ENCODE peak calls at places on chromosomes 16 and 17, in six cellular contexts. S is H9, A is neuronal stem cell, H is IMR-90, N is trophoblast cell, T is H1. X is an unnamed sample.

GRCh38 chr17:33498069-33498468 is 205.0 kb upstream of the ASIC2 start:
- DNase-seq in A (no peak), S (no peak), T (no peak), N (no peak), H (no peak), X (peak; percentile 74)

GRCh38 chr17:29116652-29117439 is 63.4 kb downstream of the MYO18A start:
- DNase-seq in H (peak; percentile 47), S (peak; percentile 93), N (peak; percentile 56), A (peak; percentile 69), T (peak; percentile 57), X (peak; percentile 52)

GRCh38 chr16:81784042-81784785 is 5.1 kb downstream of the PLCG2 start:
- DNase-seq in A (no peak), N (no peak), S (no peak), H (no peak), T (no peak), X (no peak)

GRCh38 chr17:15232517-15232915 is 32.6 kb downstream of the PMP22 start:
- DNase-seq in H (no peak), A (no peak), N (peak; percentile 10), T (no peak), S (no peak), X (no peak)

GRCh38 chr17:8630227-8630801 is at the start of gene MYH10:
- DNase-seq in H (no peak), A (no peak), T (no peak), N (no peak), S (no peak), X (no peak)

GRCh38 chr17:68425979-68426378 is 31.3 kb downstream of the WIPI1 start:
- DNase-seq in A (no peak), T (no peak), S (no peak), H (no peak), N (no peak), X (no peak)

GRCh38 chr17:7133424-7133823 is 18.8 kb upstream of the ASGR2 start:
- DNase-seq in H (no peak), S (peak; percentile 89), T (no peak), A (peak; percentile 43), N (no peak), X (peak; percentile 32)

GRCh38 chr17:36691606-36692005 is 90.2 kb downstream of the MRM1 start:
- DNase-seq in N (no peak), H (no peak), A (no peak), S (no peak), T (no peak), X (no peak)

GRCh38 chr17:72005332-72006163 is 115.3 kb upstream of the SOX9 start:
- DNase-seq in T (no peak), A (no peak), S (no peak), N (no peak), H (no peak), X (no peak)

DNA sequence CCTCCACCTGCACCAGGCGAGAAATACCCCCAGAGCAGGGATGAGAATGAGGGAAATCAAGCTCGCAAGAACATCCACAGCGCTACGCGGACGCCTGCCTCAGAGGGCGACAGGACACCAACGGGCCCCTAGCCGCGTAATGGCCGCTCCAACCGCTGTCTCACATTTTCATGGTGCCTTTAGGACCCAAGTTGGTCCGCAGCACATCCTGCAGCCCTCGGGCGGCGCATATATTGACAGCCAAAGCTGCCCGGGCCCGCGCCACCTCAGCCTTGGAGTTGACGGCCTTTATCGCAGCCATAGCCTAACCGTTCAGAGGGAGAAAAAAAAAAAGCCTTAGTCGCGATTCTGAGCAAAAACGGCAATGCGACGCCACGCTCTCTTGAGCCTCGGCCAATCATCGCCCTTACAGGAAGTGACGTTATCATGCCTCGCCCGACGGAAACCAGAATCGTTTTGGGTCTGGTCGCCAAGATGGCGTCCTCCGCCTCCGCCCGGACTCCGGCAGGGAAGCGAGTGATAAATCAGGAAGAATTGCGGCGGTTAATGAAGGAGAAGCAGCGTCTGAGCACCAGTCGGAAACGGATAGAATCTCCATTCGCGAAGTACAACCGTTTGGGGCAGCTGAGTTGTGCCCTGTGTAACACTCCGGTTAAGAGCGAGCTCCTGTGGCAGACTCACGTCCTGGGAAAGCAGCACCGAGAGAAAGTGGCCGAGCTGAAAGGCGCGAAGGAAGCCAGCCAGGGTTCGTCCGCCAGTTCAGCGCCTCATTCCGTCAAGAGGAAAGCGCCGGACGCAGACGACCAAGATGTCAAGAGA is at the start of the genes CCT6B and ZNF830:
- DNase-seq in T (peak; percentile 79), H (peak; percentile 95), A (peak; percentile 94), N (peak; percentile 95), S (peak; percentile 95), X (peak; percentile 97)
- H3K4ac ChIP-seq in T (no peak within 1 kb of the TSS), H (peak within 1 kb of the TSS; percentile 97), A (peak within 1 kb of the TSS; percentile 30), N (peak within 1 kb of the TSS; percentile 94), S (no peak within 1 kb of the TSS), X (peak within 1 kb of the TSS; percentile 86)

DNA sequence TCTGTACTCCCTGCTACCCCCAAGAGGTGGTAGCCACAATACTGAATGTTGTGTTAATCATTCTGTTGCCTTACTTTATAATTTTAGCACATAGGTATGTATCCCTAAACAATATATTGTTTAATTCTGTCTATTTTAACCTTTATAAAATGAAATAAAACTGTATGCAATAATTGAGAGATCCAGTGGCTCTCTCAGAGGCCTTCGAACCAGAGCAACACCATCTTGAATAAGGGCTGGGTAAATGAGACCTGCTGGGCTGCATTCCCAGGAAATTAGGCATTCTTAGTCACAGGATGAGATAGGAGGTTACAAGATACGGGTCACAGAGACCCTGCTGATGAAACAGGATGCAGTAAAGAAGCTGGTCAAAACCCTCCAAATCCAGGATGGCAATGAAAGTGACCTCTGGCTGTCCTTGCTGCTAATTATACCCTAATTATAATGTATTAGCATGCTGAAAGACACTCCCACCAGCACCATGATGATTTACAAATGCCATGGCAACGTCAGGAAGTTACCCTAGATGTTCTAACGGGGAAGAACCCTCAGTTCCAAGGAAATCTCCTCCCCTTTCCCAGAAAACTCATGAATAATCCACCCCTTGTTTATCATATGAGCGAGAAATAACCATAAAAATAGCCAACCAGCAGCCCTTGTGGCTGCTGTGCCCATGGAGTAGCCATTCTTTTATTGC is 2.0 kb upstream of the CANT1 start:
- DNase-seq in A (no peak), H (peak; percentile 85), N (peak; percentile 87), S (no peak), T (no peak), X (peak; percentile 50)
- H2AFZ ChIP-seq in A (peak overlapping the region; percentile 66), H (peak overlapping the region; percentile 81), N (no peak overlapping the region), S (no peak overlapping the region), T (no peak overlapping the region), X (no peak overlapping the region)

DNA sequence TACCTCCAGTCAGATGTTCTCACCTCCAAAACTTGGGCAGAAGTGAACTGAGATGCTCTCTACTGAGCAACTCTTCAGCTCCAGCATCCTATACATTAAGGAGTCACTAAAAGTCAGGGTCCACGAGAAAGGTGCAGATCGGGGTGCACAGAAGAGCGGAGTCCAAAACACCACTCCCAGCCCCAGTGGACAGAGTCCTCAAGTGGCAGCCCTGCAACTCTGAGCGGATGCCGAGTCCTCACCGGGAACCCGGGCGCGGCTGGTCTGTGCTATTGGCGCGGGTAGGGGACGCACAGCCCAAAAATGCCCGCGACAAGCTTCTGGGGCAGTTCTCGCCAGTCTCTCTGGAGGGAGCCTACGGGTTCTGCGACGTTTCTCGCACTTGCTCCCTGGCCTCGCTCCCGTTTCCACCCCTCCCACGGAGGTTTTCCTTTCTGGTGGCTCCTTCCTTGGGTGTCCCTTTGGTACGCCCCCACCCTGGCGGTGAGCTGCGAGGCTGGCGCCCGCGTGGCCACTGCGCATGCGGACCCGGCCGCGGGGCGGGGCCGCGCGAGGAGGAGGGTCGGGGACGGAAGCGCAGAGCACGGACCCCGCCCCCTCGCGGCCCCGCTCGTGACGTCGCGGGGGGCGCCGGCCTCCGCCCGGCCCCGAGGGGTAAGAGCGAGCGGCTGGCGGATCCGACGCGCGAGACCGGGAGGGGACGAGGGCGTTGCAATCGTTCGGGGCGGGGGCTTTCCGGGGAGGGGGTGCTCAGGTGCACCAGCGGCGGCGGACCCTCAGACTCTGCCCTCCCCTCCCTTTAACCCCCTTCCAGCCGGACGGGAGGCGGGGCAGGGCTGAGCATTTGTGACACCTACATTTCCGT is at the start of gene TMEM219:
- DNase-seq in T (no peak), H (peak; percentile 83), N (peak; percentile 89), S (peak; percentile 89), A (peak; percentile 93), X (peak; percentile 87)
- H3K4ac ChIP-seq in T (peak within 1 kb of the TSS; percentile 2), H (peak within 1 kb of the TSS; percentile 85), N (peak within 1 kb of the TSS; percentile 75), S (no peak within 1 kb of the TSS), A (no peak within 1 kb of the TSS), X (peak within 1 kb of the TSS; percentile 94)

DNA sequence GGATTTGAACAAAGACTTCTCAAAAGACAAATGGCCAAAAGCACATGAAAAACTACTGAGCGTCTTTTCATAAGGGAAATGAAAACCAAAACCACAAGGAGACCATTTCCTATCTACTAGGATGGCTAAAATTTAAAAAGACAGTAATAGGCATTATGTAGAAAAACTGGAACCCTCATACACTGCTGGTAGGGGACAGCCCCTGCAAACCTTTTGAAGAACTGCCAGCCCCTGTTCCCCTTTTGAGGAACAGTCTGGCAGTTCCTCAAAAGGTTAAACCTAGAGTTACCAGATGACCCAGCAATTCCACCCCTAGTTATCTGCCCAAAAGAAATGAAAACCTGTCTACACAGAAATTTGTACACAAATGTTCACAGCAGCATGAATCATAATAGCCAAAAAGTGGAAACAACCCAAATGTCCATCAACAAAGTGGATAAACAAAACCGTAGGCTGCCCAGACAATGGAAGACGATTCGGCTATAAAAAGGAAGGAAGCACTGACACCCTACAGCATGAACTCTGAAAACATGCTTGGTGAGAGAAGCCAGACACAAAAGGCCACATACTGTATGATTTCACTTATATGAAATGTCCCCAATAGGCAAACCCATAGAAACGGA is 22.9 kb downstream of the CDIP1 start:
- DNase-seq in N (no peak), A (no peak), T (no peak), S (no peak), H (no peak), X (no peak)
- H2AFZ ChIP-seq in N (no peak overlapping the region), A (no peak overlapping the region), T (no peak overlapping the region), S (no peak overlapping the region), H (no peak overlapping the region), X (no peak overlapping the region)

DNA sequence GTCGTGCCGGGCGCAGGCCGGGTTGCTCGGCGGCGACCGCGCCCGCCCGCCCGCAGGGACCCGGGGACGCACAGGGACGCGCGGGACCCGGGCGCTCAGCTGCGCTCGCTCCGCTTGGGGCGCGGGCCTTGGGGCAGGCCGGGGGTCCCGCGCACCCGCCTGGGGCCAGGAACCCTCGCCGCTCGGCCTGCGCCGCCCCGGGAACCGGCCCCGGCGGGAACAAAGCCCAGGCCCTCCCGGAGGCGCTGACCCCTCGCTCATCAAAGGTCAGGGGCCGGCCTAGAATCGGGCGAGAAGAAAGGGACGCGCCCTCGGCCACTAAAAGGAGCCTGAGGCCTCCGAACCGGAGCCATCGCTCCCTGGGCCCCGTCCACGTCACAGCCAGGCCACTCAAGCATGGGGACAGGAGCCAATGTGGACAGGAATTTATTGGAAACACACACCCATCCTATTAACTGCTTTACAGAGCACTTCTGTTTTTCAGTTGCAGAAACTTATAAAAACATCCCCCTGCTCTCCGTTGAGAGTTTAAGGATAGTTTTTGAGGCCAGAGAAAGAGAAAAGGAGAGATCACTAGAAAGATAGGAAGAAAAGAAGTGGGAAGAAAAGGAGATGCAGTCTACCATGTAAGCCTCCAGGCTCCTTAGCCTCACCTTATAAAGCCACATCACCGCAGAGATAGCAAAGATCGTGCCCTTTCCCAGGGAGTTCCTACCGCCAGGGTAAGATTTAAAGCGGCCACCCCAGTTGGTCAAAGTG is 543 bp upstream of the ZFHX3 start:
- DNase-seq in A (no peak), S (no peak), N (no peak), H (no peak), T (no peak), X (peak; percentile 51)
- H3K4ac ChIP-seq in A (no peak overlapping the region), S (no peak overlapping the region), N (peak overlapping the region; percentile 81), H (peak overlapping the region; percentile 64), T (no peak overlapping the region), X (peak overlapping the region; percentile 73)